ENCODE peak calls at places on chromosomes 2 and 18, in four cellular contexts. R is IMR-90, B is adrenal gland, Z is Peyer's patch. U is an unnamed sample.

GRCh38 chr2:224776795-224777562 is 60.8 kb upstream of the CCDC195 start:
- DNase-seq in R (no peak), B (no peak), Z (no peak), U (no peak)

GRCh38 chr18:55316615-55317184 is 271.3 kb downstream of the TCF4 start:
- DNase-seq in R (no peak), B (no peak), Z (no peak), U (no peak)

GRCh38 chr2:167134381-167135072 is 246.2 kb downstream of the XIRP2 start:
- DNase-seq in R (peak; percentile 93), B (no peak), Z (no peak), U (no peak)

GRCh38 chr18:3211236-3211992 is 8.4 kb downstream of the MYOM1 start:
- DNase-seq in R (peak; percentile 6), B (no peak), Z (no peak), U (no peak)

GRCh38 chr2:84959045-84959493 is 11.9 kb upstream of the KCMF1 start:
- DNase-seq in R (peak; percentile 90), B (no peak), Z (no peak), U (no peak)

GRCh38 chr2:150599889-150600288 is 112.4 kb upstream of the RND3 start:
- DNase-seq in R (no peak), B (no peak), Z (no peak), U (no peak)

GRCh38 chr2:27021253-27021801 is 11.4 kb upstream of the TMEM214 start:
- DNase-seq in R (no peak), B (no peak), Z (no peak), U (no peak)

GRCh38 chr18:74522635-74523548 is 11.4 kb upstream of the CNDP1 start:
- DNase-seq in R (no peak), B (no peak), Z (no peak), U (no peak)

GRCh38 chr2:190328748-190329147 is 9.1 kb upstream of the HIBCH start:
- DNase-seq in R (peak; percentile 33), B (no peak), Z (no peak), U (no peak)

GRCh38 chr2:24568492-24568891 is 77.4 kb downstream of the NCOA1 start:
- DNase-seq in R (no peak), B (no peak), Z (no peak), U (no peak)

GRCh38 chr2:21029519-21029918 is 14.4 kb downstream of the APOB start:
- DNase-seq in R (no peak), B (no peak), Z (no peak), U (no peak)

GRCh38 chr2:19540739-19541503 is 182.5 kb upstream of the OSR1 start:
- DNase-seq in R (peak; percentile 91), B (no peak), Z (no peak), U (no peak)

GRCh38 chr18:64734063-64734462 is 585.2 kb upstream of the LINC00305 start:
- DNase-seq in R (no peak), B (no peak), Z (no peak), U (no peak)

GRCh38 chr18:21132398-21132918 is 20.8 kb upstream of the ROCK1 start:
- DNase-seq in R (no peak), B (no peak), Z (no peak), U (no peak)

GRCh38 chr18:23438608-23439366 is 14.3 kb upstream of the RIOK3 start:
- DNase-seq in R (no peak), B (no peak), Z (no peak), U (no peak)

GRCh38 chr2:217732995-217733394 is 269.8 kb downstream of the TNS1 start:
- DNase-seq in R (peak; percentile 61), B (peak; percentile 72), Z (no peak), U (no peak)

GRCh38 chr2:118822572-118822971 is 24.9 kb downstream of the EN1 start:
- DNase-seq in R (no peak), B (no peak), Z (no peak), U (no peak)

GRCh38 chr2:133711806-133712205 is 143.5 kb upstream of the NCKAP5 start:
- DNase-seq in R (no peak), B (no peak), Z (no peak), U (no peak)

GRCh38 chr2:86788881-86789686 is 1.6 kb downstream of the CD8A start:
- DNase-seq in R (no peak), B (no peak), Z (no peak), U (no peak)

GRCh38 chr2:460861-461260 is 173.0 kb upstream of the ALKAL2 start:
- DNase-seq in R (no peak), B (no peak), Z (peak; percentile 71), U (no peak)

GRCh38 chr2:26605969-26606846 is 35.0 kb downstream of the CIB4 start:
- DNase-seq in R (no peak), B (peak; percentile 93), Z (no peak), U (no peak)

GRCh38 chr2:55019547-55020258 is 30.5 kb downstream of the RTN4 start:
- DNase-seq in R (no peak), B (no peak), Z (no peak), U (no peak)

GRCh38 chr2:204049635-204050034 is 113.1 kb downstream of the ICOS start:
- DNase-seq in R (no peak), B (no peak), Z (no peak), U (no peak)

GRCh38 chr2:42787424-42787787 is 5.0 kb downstream of the HAAO start:
- DNase-seq in R (no peak), B (peak; percentile 25), Z (no peak), U (no peak)

GRCh38 chr2:105798595-105798994 is 53.9 kb downstream of the NCK2 start:
- DNase-seq in R (peak; percentile 23), B (no peak), Z (peak; percentile 57), U (no peak)

GRCh38 chr2:8578335-8579244 is 103.3 kb upstream of the ID2 start:
- DNase-seq in R (peak; percentile 44), B (peak; percentile 51), Z (peak; percentile 46), U (no peak)

GRCh38 chr2:161373939-161374338 is 42.2 kb upstream of the TBR1 start:
- DNase-seq in R (peak; percentile 34), B (no peak), Z (no peak), U (no peak)

GRCh38 chr18:39773656-39774055 is 2181.4 kb upstream of the PIK3C3 start:
- DNase-seq in R (peak; percentile 6), B (no peak), Z (no peak), U (no peak)

GRCh38 chr2:45173513-45173912 is 164.3 kb upstream of the SIX2 start:
- DNase-seq in R (peak; percentile 93), B (no peak), Z (no peak), U (no peak)

GRCh38 chr2:20348542-20348941 is 2.1 kb downstream of the PUM2 start:
- DNase-seq in R (no peak), B (no peak), Z (no peak), U (no peak)

GRCh38 chr2:27191107-27191829 is 20.6 kb upstream of the ATRAID start:
- DNase-seq in R (peak; percentile 71), B (peak; percentile 84), Z (peak; percentile 51), U (no peak)

GRCh38 chr2:241902357-241902991 is 32.9 kb downstream of the RTP5 start:
- DNase-seq in R (no peak), B (peak; percentile 49), Z (no peak), U (no peak)

GRCh38 chr2:74481432-74481831 is 1.4 kb downstream of the CCDC142 start:
- DNase-seq in R (no peak), B (no peak), Z (no peak), U (no peak)

GRCh38 chr2:20567159-20567925 is 83.6 kb downstream of the HS1BP3 start:
- DNase-seq in R (no peak), B (no peak), Z (no peak), U (no peak)

GRCh38 chr2:62263076-62263475 is 67.2 kb downstream of the B3GNT2 start:
- DNase-seq in R (no peak), B (no peak), Z (no peak), U (no peak)

DNA sequence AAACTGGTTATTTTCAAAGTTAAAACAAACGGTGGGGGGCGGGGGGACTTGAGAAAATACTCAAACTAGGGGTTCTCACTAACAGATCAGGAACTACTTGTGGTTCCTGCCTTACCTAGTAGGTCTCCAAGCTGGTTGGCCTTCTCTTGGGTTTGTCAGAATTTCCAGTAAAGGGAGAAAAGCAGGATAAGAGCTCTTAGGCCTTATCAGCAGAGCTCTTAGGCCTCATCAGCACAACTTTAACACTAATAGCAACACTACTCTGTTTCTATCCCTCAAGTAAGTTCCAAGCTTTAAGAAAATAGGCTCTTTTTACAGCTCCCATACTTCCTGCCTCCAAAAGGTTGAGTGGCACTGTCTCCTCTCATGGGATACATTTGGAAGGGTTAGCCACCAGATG is 6.4 kb downstream of the FBXO11 start:
- DNase-seq in R (no peak), B (no peak), Z (no peak), U (no peak)
- TF ChIP-seq POLR2A in R (no peak), B (no peak), Z (no peak), U (no peak)

GRCh38 chr2:103805746-103806145 is 1043.9 kb downstream of the TMEM182 start:
- DNase-seq in R (no peak), B (no peak), Z (no peak), U (no peak)
- H3K27ac ChIP-seq in R (no peak overlapping the region), B (no peak overlapping the region), Z (no peak overlapping the region), U (no peak overlapping the region)

DNA sequence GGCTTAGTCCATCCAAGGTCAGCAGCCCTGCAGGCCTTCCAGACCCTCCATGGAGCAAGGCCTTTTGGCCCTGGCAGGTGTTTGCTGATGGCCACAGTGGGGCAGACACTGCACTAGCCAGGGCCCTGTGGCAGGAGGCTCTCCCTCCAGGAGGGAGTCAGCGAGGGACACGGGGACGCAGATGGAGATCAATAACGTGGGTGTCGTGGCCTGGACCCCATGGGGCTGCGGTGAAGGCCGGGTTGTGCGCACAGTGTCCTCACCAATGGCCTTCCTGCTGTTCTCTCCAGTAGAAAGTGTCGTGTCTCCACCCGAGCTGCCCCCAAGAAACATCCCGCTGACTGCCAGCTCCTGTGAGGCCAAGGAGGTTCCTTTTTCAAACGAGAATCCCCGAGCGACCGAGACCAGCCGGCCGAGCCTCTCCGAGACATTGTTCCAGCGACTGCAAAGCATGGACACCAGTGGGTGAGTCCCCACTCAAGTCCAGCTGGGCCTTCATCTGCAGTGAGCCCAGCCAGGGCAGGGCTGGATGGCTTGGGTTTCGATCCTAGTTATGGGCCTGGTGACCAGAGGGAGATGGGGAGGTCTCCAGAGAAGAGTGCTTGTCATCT is 65.4 kb downstream of the INPP5D start:
- DNase-seq in R (no peak), B (no peak), Z (no peak), U (no peak)
- TF ChIP-seq POLR2A in R (no peak), B (no peak), Z (no peak), U (no peak)

GRCh38 chr18:63154350-63155152 is 165.0 kb downstream of the BCL2 start:
- DNase-seq in R (no peak), B (no peak), Z (no peak), U (no peak)
- H3K27ac ChIP-seq in R (no peak overlapping the region), B (no peak overlapping the region), Z (peak overlapping the region; percentile 87), U (no peak overlapping the region)

GRCh38 chr2:28394331-28394877 is 1.7 kb downstream of the FOSL2 start:
- DNase-seq in R (peak; percentile 71), B (peak; percentile 81), Z (no peak), U (peak; percentile 66)
- TF ChIP-seq POLR2A in R (peak; percentile 78), B (peak; percentile 39), Z (peak; percentile 42), U (no peak)

GRCh38 chr18:13388586-13389490 is 170.3 kb downstream of the LDLRAD4 start:
- DNase-seq in R (no peak), B (peak; percentile 49), Z (no peak), U (no peak)
- H3K27ac ChIP-seq in R (no peak overlapping the region), B (no peak overlapping the region), Z (no peak overlapping the region), U (peak overlapping the region; percentile 28)

GRCh38 chr2:226797289-226797988 is 2.2 kb downstream of the IRS1 start:
- DNase-seq in R (peak; percentile 75), B (peak; percentile 64), Z (no peak), U (peak; percentile 54)
- TF ChIP-seq POLR2A in R (peak; percentile 30), B (no peak), Z (no peak), U (no peak)

U was measured in heart left ventricle.